ENCODE peak calls at places on chromosome 2, in four cellular contexts. M is brain microvascular endothelial cell, C is cardiac fibroblast, P is activated T-cell treated with anti-CD3 and anti-CD28 coated beads for 1 hour. T is an unnamed sample.
A peak's percentile ranks its signal among the peaks of the same experiment; 100 is the strongest.

GRCh38 chr2:20221169-20221938 is 3.6 kb downstream of the SDC1 start:
- DNase-seq in M (no peak), C (peak; percentile 46), P (no peak), T (peak; percentile 42)

GRCh38 chr2:17426708-17427107 is 91.5 kb downstream of the RAD51AP2 start:
- DNase-seq in P (no peak), C (no peak), M (no peak), T (no peak)

GRCh38 chr2:235979753-235980459 is 188.3 kb downstream of the GBX2 start:
- DNase-seq in P (no peak), M (no peak), C (no peak), T (no peak)

GRCh38 chr2:127448526-127448925 is 30.3 kb downstream of the PROC start:
- DNase-seq in P (no peak), M (no peak), C (no peak), T (no peak)

GRCh38 chr2:231393149-231394131 is 2.1 kb upstream of the B3GNT7 start:
- DNase-seq in M (no peak), P (no peak), C (no peak), T (no peak)

GRCh38 chr2:206511283-206511682 is 68.0 kb downstream of the ADAM23 start:
- DNase-seq in P (no peak), M (no peak), C (no peak), T (no peak)

GRCh38 chr2:36512705-36513104 is 85.3 kb downstream of the FEZ2 start:
- DNase-seq in M (no peak), P (no peak), C (no peak), T (no peak)

GRCh38 chr2:72887032-72887835 is at the start of gene SPR:
- DNase-seq in P (peak; percentile 31), C (peak; percentile 67), M (peak; percentile 48), T (peak; percentile 41)

GRCh38 chr2:25079050-25079635 is 37.3 kb downstream of the EFR3B start:
- DNase-seq in C (no peak), M (no peak), P (no peak), T (no peak)

GRCh38 chr2:134132487-134132857 is 121.4 kb upstream of the MGAT5 start:
- DNase-seq in P (no peak), M (no peak), C (no peak), T (no peak)

GRCh38 chr2:144550916-144551315 is 31.0 kb upstream of the ZEB2 start:
- DNase-seq in M (no peak), C (no peak), P (no peak), T (no peak)

GRCh38 chr2:177391822-177392372 is 676 bp upstream of the AGPS start:
- DNase-seq in M (no peak), P (no peak), C (no peak), T (no peak)

GRCh38 chr2:205957452-205958154 is 128.4 kb downstream of the INO80D start:
- DNase-seq in C (no peak), P (no peak), M (no peak), T (no peak)

GRCh38 chr2:2960817-2961216 is 416.8 kb downstream of the EIPR1 start:
- DNase-seq in C (no peak), M (no peak), P (no peak), T (no peak)

GRCh38 chr2:237319887-237320286 is 94.1 kb downstream of the COL6A3 start:
- DNase-seq in C (no peak), P (no peak), M (no peak), T (no peak)

GRCh38 chr2:191854385-191855372 is 7.8 kb upstream of the CAVIN2 start:
- DNase-seq in P (no peak), M (no peak), C (peak; percentile 79), T (peak; percentile 27)

GRCh38 chr2:18799397-18799796 is 210.0 kb upstream of the NT5C1B start:
- DNase-seq in C (no peak), M (peak; percentile 47), P (no peak), T (no peak)

GRCh38 chr2:80567991-80568390 is 263.4 kb upstream of the LRRTM1 start:
- DNase-seq in M (no peak), C (no peak), P (no peak), T (no peak)

GRCh38 chr2:133062946-133063345 is 392.9 kb upstream of the LYPD1 start:
- DNase-seq in P (no peak), C (no peak), M (no peak), T (no peak)

GRCh38 chr2:205769879-205770278 is 87.6 kb downstream of the NRP2 start:
- DNase-seq in M (no peak), C (no peak), P (no peak), T (no peak)

GRCh38 chr2:218074031-218074430 is 5.0 kb downstream of the RUFY4 start:
- DNase-seq in C (peak; percentile 10), P (no peak), M (peak; percentile 7), T (no peak)

GRCh38 chr2:217746741-217747287 is 256.0 kb downstream of the TNS1 start:
- DNase-seq in M (no peak), C (peak; percentile 18), P (no peak), T (no peak)

GRCh38 chr2:70779911-70780580 is 10.4 kb downstream of the FIGLA start:
- DNase-seq in M (no peak), P (no peak), C (peak; percentile 28), T (no peak)